ENCODE peak calls at places on chromosomes 2 and 18, in four cellular contexts. H is Peyer's patch, V is uterus, X is GM12878. C is an unnamed sample.

GRCh38 chr2:124258481-124258880 is 233.4 kb downstream of the CNTNAP5 start:
- DNase-seq in H (no peak), V (no peak), X (no peak), C (no peak)

GRCh38 chr2:162312853-162313252 is 5.6 kb downstream of the IFIH1 start:
- DNase-seq in H (no peak), V (no peak), X (no peak), C (no peak)

GRCh38 chr2:199807966-199808365 is 43.0 kb downstream of the FTCDNL1 start:
- DNase-seq in H (no peak), V (no peak), X (no peak), C (no peak)

GRCh38 chr2:162435676-162436075 is 91.7 kb downstream of the GCA start:
- DNase-seq in H (no peak), V (no peak), X (no peak), C (no peak)

GRCh38 chr18:23812566-23813440 is 123.5 kb downstream of the LAMA3 start:
- DNase-seq in H (no peak), V (no peak), X (no peak), C (no peak)

GRCh38 chr2:180130403-180130802 is 123.3 kb upstream of the CWC22 start:
- DNase-seq in H (no peak), V (no peak), X (no peak), C (no peak)

GRCh38 chr2:160592401-160592800 is 98.8 kb upstream of the RBMS1 start:
- DNase-seq in H (no peak), V (no peak), X (no peak), C (no peak)

GRCh38 chr18:50183556-50183955 is 11.4 kb downstream of the MYO5B start:
- DNase-seq in H (no peak), V (no peak), X (no peak), C (no peak)

GRCh38 chr2:191173206-191173605 is 22.4 kb upstream of the STAT4 start:
- DNase-seq in H (no peak), V (no peak), X (no peak), C (no peak)

GRCh38 chr2:112345030-112346027 is 69.9 kb downstream of the ZC3H6 start:
- DNase-seq in H (no peak), V (no peak), X (no peak), C (no peak)

GRCh38 chr2:101690547-101691182 is 6.8 kb upstream of the MAP4K4 start:
- DNase-seq in H (no peak), V (no peak), X (no peak), C (no peak)

GRCh38 chr2:172438064-172438421 is 10.7 kb downstream of the ITGA6 start:
- DNase-seq in H (no peak), V (no peak), X (no peak), C (no peak)

GRCh38 chr2:151277011-151277410 is 12.5 kb downstream of the NMI start:
- DNase-seq in H (no peak), V (no peak), X (no peak), C (no peak)

GRCh38 chr2:38146302-38146916 is 70.5 kb upstream of the CYP1B1 start:
- DNase-seq in H (no peak), V (peak; percentile 59), X (peak; percentile 71), C (peak; percentile 71)

GRCh38 chr2:140061240-140061639 is 1281.0 kb upstream of the NXPH2 start:
- DNase-seq in H (no peak), V (no peak), X (no peak), C (no peak)

GRCh38 chr2:86789687-86790133 is 1.0 kb downstream of the CD8A start:
- DNase-seq in H (no peak), V (no peak), X (no peak), C (no peak)

GRCh38 chr2:122191331-122191730 is 435.9 kb downstream of the TSN start:
- DNase-seq in H (no peak), V (no peak), X (no peak), C (no peak)

GRCh38 chr18:38551881-38552280 is 986.3 kb upstream of the CELF4 start:
- DNase-seq in H (no peak), V (no peak), X (no peak), C (peak; percentile 2)

GRCh38 chr2:2270808-2271415 is 60.2 kb downstream of the MYT1L start:
- DNase-seq in H (no peak), V (no peak), X (no peak), C (no peak)

GRCh38 chr2:22737144-22737543 is 647.8 kb upstream of the KLHL29 start:
- DNase-seq in H (no peak), V (no peak), X (no peak), C (no peak)

GRCh38 chr18:78986018-78986481 is 6.4 kb downstream of the SALL3 start:
- DNase-seq in H (no peak), V (no peak), X (no peak), C (peak; percentile 40)

GRCh38 chr2:127655209-127656073 is 9.5 kb downstream of the GPR17 start:
- DNase-seq in H (no peak), V (no peak), X (no peak), C (no peak)

GRCh38 chr2:40371525-40372277 is 80.2 kb downstream of the SLC8A1 start:
- DNase-seq in H (no peak), V (peak; percentile 66), X (no peak), C (no peak)

GRCh38 chr2:169997140-169997887 is 170.1 kb downstream of the UBR3 start:
- DNase-seq in H (no peak), V (no peak), X (no peak), C (no peak)

GRCh38 chr2:20643826-20644225 is 7.1 kb downstream of the HS1BP3 start:
- DNase-seq in H (no peak), V (no peak), X (no peak), C (no peak)

GRCh38 chr2:191611614-191612013 is 66.3 kb upstream of the NABP1 start:
- DNase-seq in H (peak; percentile 52), V (no peak), X (no peak), C (no peak)

GRCh38 chr18:62899534-62899933 is 184.2 kb downstream of the PHLPP1 start:
- DNase-seq in H (no peak), V (no peak), X (no peak), C (no peak)

GRCh38 chr18:9712606-9713005 is 4.5 kb downstream of the RAB31 start:
- DNase-seq in H (no peak), V (no peak), X (no peak), C (no peak)

GRCh38 chr2:94923196-94923595 is 52.0 kb downstream of the TEKT4 start:
- DNase-seq in H (no peak), V (no peak), X (no peak), C (no peak)

GRCh38 chr2:179860255-179861026 is 971 bp downstream of the ZNF385B start:
- DNase-seq in H (no peak), V (no peak), X (no peak), C (no peak)

GRCh38 chr2:109447811-109448210 is 166.0 kb downstream of the SEPTIN10 start:
- DNase-seq in H (peak; percentile 31), V (peak; percentile 8), X (no peak), C (no peak)

GRCh38 chr2:72147303-72147970 is at the start of gene CYP26B1:
- DNase-seq in H (peak; percentile 45), V (peak; percentile 15), X (no peak), C (peak; percentile 46)

GRCh38 chr2:76672798-76673197 is 849.4 kb downstream of the LRRTM4 start:
- DNase-seq in H (peak; percentile 50), V (no peak), X (no peak), C (no peak)

DNA sequence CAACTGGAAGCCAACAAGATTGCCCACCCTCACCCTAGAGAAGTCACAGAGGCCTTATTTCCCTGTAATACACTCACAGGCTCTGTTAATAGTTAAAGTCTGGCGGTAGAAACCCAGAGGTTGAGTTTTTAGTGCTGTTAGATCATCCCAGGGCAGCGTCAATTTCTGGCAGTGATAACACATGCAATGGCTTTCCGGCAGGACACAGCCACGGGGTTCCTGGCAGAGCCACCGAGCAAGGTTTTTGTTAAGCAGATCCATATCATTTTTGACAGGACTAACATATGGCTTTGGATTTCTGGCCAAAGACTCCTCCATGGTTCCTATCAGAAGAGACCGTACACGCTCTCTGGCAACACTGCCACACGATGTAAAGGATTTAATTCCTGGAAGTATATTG is 854.4 kb downstream of the LRRTM4 start:
- DNase-seq in H (no peak), V (no peak), X (no peak), C (no peak)
- TF ChIP-seq POLR2A in H (no peak), V (no peak), X (no peak), C (no peak)

GRCh38 chr2:44952143-44952805 is 10.8 kb downstream of the SIX3 start:
- DNase-seq in H (no peak), V (no peak), X (no peak), C (no peak)
- H3K4me3 ChIP-seq in H (peak overlapping the region; percentile 33), V (no peak overlapping the region), X (peak overlapping the region; percentile 46), C (no peak overlapping the region)

GRCh38 chr18:58901143-58901542 is 36.5 kb downstream of the ZNF532 start:
- DNase-seq in H (peak; percentile 42), V (no peak), X (no peak), C (no peak)
- TF ChIP-seq CTCF in H (no peak), V (no peak), X (no peak), C (no peak)

GRCh38 chr2:9630750-9631483 is at the start of gene YWHAQ:
- DNase-seq in H (peak; percentile 100), V (peak; percentile 99), X (peak; percentile 94), C (peak; percentile 100)

GRCh38 chr2:9631976-9632700 is 1.3 kb upstream of the YWHAQ start:
- DNase-seq in H (no peak), V (no peak), X (no peak), C (no peak)

GRCh38 chr2:9631484-9631819 is 655 bp upstream of the YWHAQ start:
- DNase-seq in H (no peak), V (no peak), X (no peak), C (no peak)

GRCh38 chr2:9629222-9630000 is 1.4 kb downstream of the YWHAQ start:
- DNase-seq in H (no peak), V (no peak), X (no peak), C (peak; percentile 14)

DNA sequence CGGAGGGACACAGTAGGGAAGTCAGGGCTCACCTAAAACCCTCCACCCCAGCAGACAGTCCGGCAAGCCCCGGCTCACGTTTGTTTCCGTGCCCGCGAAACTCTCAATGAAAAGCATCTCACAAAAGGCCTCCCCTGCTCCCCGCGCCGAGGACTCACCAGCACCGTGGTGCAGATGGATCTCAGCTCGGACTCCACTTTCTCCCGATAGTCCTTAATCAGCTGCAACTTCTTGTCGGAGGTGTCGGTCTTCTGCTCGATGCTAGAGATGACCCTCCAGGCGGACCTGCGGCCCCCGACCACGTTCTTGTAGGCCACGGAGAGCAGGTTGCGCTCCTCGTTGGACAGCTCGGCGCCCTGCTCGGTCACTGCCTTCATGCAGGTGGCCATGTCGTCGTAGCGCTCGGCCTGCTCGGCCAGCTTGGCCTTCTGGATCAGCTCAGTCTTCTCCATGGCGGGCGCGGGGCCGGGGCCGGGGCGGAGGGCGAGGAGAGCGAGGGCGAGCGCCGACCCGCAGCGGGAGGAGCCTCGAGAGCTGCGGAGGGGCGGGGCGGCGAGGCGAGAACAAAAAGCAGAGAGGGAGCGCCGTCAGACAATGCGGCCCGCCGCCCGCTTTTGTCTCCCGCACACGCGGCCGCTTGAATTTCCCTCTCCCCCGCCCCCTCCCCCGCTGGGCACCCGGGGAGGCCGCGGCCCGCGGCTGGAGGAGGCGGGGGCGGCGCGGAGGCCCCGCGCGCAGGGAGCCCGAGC is 622 bp downstream of the YWHAQ start:
- DNase-seq in H (peak; percentile 89), V (peak; percentile 72), X (no peak), C (peak; percentile 78)
- TF ChIP-seq POLR2A in H (no peak), V (no peak), X (peak; percentile 84), C (no peak)

C was measured in thyroid gland.